ENCODE peak calls at places on chromosomes 2 and 18, in nine cellular contexts. B is Caco-2; E is CD4-positive, alpha-beta memory T cell; C is SJSA1; O is BE2C; L is heart left ventricle; D is aorta; M is left ventricle myocardium inferior; R is K562. N is an unnamed sample. For H3K4me1 and H3K27me3, the result is how much of the 10 kb centered on the place peaks cover.

GRCh38 chr2:176162911-176163654 is 6.0 kb downstream of the HOXD3 start:
- DNase-seq in L (no peak), B (no peak), D (no peak), R (no peak), O (no peak), M (no peak), E (no peak), C (no peak), N (no peak)

GRCh38 chr18:74252032-74252380 is 39.8 kb downstream of the CYB5A start:
- DNase-seq in B (no peak), M (no peak), E (no peak), C (no peak), L (no peak), O (no peak), R (no peak), D (no peak), N (no peak)

GRCh38 chr18:3053081-3053480 is 40.1 kb upstream of the LPIN2 start:
- DNase-seq in O (no peak), R (no peak), L (no peak), C (no peak), M (no peak), B (no peak), D (no peak), E (no peak), N (no peak)

GRCh38 chr2:208006325-208006724 is 19.0 kb downstream of the PLEKHM3 start:
- DNase-seq in R (no peak), E (no peak), M (no peak), L (no peak), B (no peak), O (no peak), D (no peak), C (no peak), N (no peak)

GRCh38 chr2:179749210-179749609 is 112.2 kb downstream of the ZNF385B start:
- DNase-seq in C (no peak), R (no peak), E (no peak), D (no peak), M (no peak), L (no peak), B (no peak), O (no peak), N (no peak)

GRCh38 chr18:44521673-44522032 is 159.0 kb upstream of the SETBP1 start:
- DNase-seq in L (no peak), E (no peak), M (no peak), C (no peak), B (no peak), R (no peak), O (no peak), D (no peak), N (no peak)

GRCh38 chr2:168969865-168970264 is 61.3 kb downstream of the ABCB11 start:
- DNase-seq in B (no peak), E (no peak), R (no peak), C (no peak), D (no peak), M (no peak), O (no peak), L (no peak), N (no peak)

GRCh38 chr2:160429248-160430000 is 64.2 kb downstream of the RBMS1 start:
- DNase-seq in D (no peak), C (no peak), L (no peak), E (peak), R (peak), M (no peak), B (peak), O (no peak), N (no peak)

GRCh38 chr2:7566382-7566881 is 649.2 kb downstream of the RNF144A start:
- DNase-seq in E (no peak), L (no peak), R (no peak), B (no peak), C (no peak), M (no peak), O (no peak), D (no peak), N (no peak)

GRCh38 chr2:143246815-143247744 is 117.9 kb downstream of the ARHGAP15 start:
- DNase-seq in L (no peak), C (no peak), B (no peak), E (peak), M (no peak), O (no peak), R (no peak), D (no peak), N (no peak)
- H3K4me3 ChIP-seq in L (peak), C (no peak), B (no peak), E (peak), M (no peak), O (no peak), R (no peak), D (no peak), N (no peak)

GRCh38 chr2:237056271-237056875 is 29.3 kb upstream of the COPS8 start:
- DNase-seq in D (no peak), C (no peak), E (no peak), L (no peak), O (no peak), R (no peak), M (no peak), B (no peak), N (peak)
- H3K4me1 ChIP-seq in D (under half), C (under half), E (under half), L (under half), O (under half), R (under half), M (under half), B (under half), N (under half)

GRCh38 chr2:148865515-148865914 is 9.5 kb upstream of the KIF5C start:
- DNase-seq in C (no peak), M (no peak), L (no peak), E (no peak), O (no peak), R (no peak), B (no peak), D (no peak), N (no peak)
- H3K27me3 ChIP-seq in C (under half), M (under half), L (under half), E (under half), O (under half), R (under half), B (under half), D (under half), N (under half)

DNA sequence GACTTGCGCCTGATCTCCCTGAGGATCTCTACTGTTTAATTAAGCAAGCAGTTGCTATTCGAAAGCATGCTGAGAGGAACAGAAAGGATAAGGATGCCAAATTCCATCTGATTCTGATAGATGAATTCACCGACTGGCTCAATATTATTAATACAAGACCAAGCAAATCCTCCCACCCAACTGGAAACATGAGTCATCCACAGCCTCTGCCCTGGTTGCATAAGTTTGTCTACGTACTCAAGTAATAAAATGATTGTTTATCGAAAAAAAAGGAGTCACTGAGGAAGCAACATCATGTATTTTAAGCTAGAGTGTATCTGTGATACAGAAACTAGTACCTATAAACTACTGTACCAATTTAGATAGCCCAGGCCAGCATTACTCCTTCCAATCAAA is 26.0 kb downstream of the ATAD2B start:
- DNase-seq in D (no peak), O (no peak), M (no peak), B (peak), R (no peak), E (no peak), L (no peak), C (no peak), N (no peak)
- H3K4me3 ChIP-seq in D (no peak), O (no peak), M (no peak), B (no peak), R (no peak), E (no peak), L (no peak), C (no peak), N (no peak)